ENCODE peak calls at places on chromosomes 1 and 21, in four cellular contexts. U, Q, X and H are unnamed samples.

GRCh38 chr1:53385276-53385932 is 57.5 kb upstream of the LRP8 start:
- DNase-seq in U (no peak), Q (no peak), X (no peak), H (no peak)

GRCh38 chr1:204350857-204351573 is 8.7 kb downstream of the PLEKHA6 start:
- DNase-seq in U (peak), Q (peak), X (peak), H (peak)

GRCh38 chr1:216812966-216813365 is 89.7 kb upstream of the ESRRG start:
- DNase-seq in U (no peak), Q (no peak), X (no peak), H (no peak)

GRCh38 chr1:203282720-203283542 is 22.4 kb upstream of the BTG2 start:
- DNase-seq in U (no peak), Q (peak), X (peak), H (no peak)

GRCh38 chr1:156627313-156627880 is 8.2 kb downstream of the HAPLN2 start:
- DNase-seq in U (no peak), Q (peak), X (peak), H (no peak)

GRCh38 chr1:16979475-16980327 is 719 bp downstream of the MFAP2 start:
- DNase-seq in U (peak), Q (peak), X (peak), H (no peak)

GRCh38 chr21:25421327-25422028 is 185.8 kb downstream of the MRPL39 start:
- DNase-seq in U (no peak), Q (peak), X (peak), H (no peak)

GRCh38 chr1:64470670-64471217 is 815 bp downstream of the CACHD1 start:
- DNase-seq in U (peak), Q (peak), X (peak), H (peak)

GRCh38 chr1:221845650-221846371 is 103.9 kb upstream of the DUSP10 start:
- DNase-seq in U (no peak), Q (peak), X (peak), H (no peak)

GRCh38 chr1:21924503-21925005 is 12.6 kb downstream of the HSPG2 start:
- DNase-seq in U (no peak), Q (peak), X (peak), H (no peak)

GRCh38 chr1:15417365-15417934 is 7.8 kb downstream of the EFHD2 start:
- DNase-seq in U (no peak), Q (peak), X (peak), H (no peak)

GRCh38 chr1:62621907-62622306 is 24.6 kb downstream of the ANGPTL3 start:
- DNase-seq in U (no peak), Q (peak), X (peak), H (no peak)

GRCh38 chr1:46174448-46175231 is at the start of gene TSPAN1:
- DNase-seq in U (no peak), Q (no peak), X (peak), H (no peak)

GRCh38 chr1:29632436-29633270 is 396.3 kb downstream of the PTPRU start:
- DNase-seq in U (no peak), Q (no peak), X (no peak), H (peak)

GRCh38 chr1:53518775-53519174 is 59.6 kb downstream of the DMRTB1 start:
- DNase-seq in U (no peak), Q (no peak), X (no peak), H (no peak)

GRCh38 chr1:199112365-199112764 is 473.5 kb downstream of the PTPRC start:
- DNase-seq in U (no peak), Q (no peak), X (no peak), H (no peak)

GRCh38 chr21:33374874-33375644 is 28.2 kb upstream of the IFNGR2 start:
- DNase-seq in U (no peak), Q (no peak), X (no peak), H (no peak)

GRCh38 chr1:108316545-108316944 is 72.7 kb upstream of the NBPF4 start:
- DNase-seq in U (no peak), Q (no peak), X (no peak), H (no peak)

GRCh38 chr21:29056005-29056404 is 17.4 kb downstream of the CCT8 start:
- DNase-seq in U (no peak), Q (no peak), X (no peak), H (no peak)

GRCh38 chr1:220783453-220783852 is 3.3 kb upstream of the MTARC1 start:
- DNase-seq in U (no peak), Q (no peak), X (no peak), H (no peak)

GRCh38 chr1:1895456-1896333 is 4.8 kb upstream of the GNB1 start:
- DNase-seq in U (no peak), Q (no peak), X (no peak), H (no peak)

GRCh38 chr1:155168456-155169210 is 4.5 kb downstream of the KRTCAP2 start:
- DNase-seq in U (no peak), Q (no peak), X (no peak), H (no peak)

GRCh38 chr21:26460621-26461020 is 112.5 kb downstream of the CYYR1 start:
- DNase-seq in U (no peak), Q (no peak), X (no peak), H (no peak)

GRCh38 chr1:61182049-61182448 is 99.7 kb downstream of the NFIA start:
- DNase-seq in U (no peak), Q (peak), X (peak), H (no peak)

GRCh38 chr1:158145173-158145719 is 35.4 kb upstream of the CD1D start:
- DNase-seq in U (peak), Q (peak), X (peak), H (no peak)

GRCh38 chr1:238606457-238606856 is 715.7 kb upstream of the ZP4 start:
- DNase-seq in U (no peak), Q (no peak), X (no peak), H (no peak)

GRCh38 chr1:25695991-25696330 is 79.4 kb downstream of the MAN1C1 start:
- DNase-seq in U (no peak), Q (peak), X (peak), H (no peak)

GRCh38 chr1:228085287-228085926 is 2.9 kb downstream of the ARF1 start:
- DNase-seq in U (no peak), Q (no peak), X (peak), H (no peak)

GRCh38 chr1:54260810-54261209 is 60.8 kb downstream of the MRPL37 start:
- DNase-seq in U (no peak), Q (no peak), X (no peak), H (no peak)

GRCh38 chr1:19596065-19596718 is 47.9 kb upstream of the NBL1 start:
- DNase-seq in U (no peak), Q (no peak), X (peak), H (no peak)

GRCh38 chr1:14181191-14181793 is 417.2 kb upstream of the KAZN start:
- DNase-seq in U (no peak), Q (no peak), X (no peak), H (no peak)

GRCh38 chr1:59046730-59047157 is 250.2 kb upstream of the FGGY start:
- DNase-seq in U (no peak), Q (no peak), X (no peak), H (no peak)

GRCh38 chr1:6438047-6438525 is 13.5 kb downstream of the ESPN start:
- DNase-seq in U (peak), Q (peak), X (peak), H (no peak)

GRCh38 chr1:3669421-3669821 is 17.1 kb downstream of the TP73 start:
- DNase-seq in U (peak), Q (no peak), X (no peak), H (no peak)

GRCh38 chr1:74502432-74502831 is 10.0 kb downstream of the LRRC53 start:
- DNase-seq in U (no peak), Q (no peak), X (peak), H (no peak)

GRCh38 chr1:154405762-154406571 is 824 bp downstream of the IL6R start:
- DNase-seq in U (peak), Q (peak), X (peak), H (no peak)

GRCh38 chr1:56189946-56190920 is 389.1 kb downstream of the PLPP3 start:
- DNase-seq in U (no peak), Q (no peak), X (no peak), H (no peak)
- TF ChIP-seq CTCF in U (no peak), Q (no peak), X (peak), H (peak)

GRCh38 chr21:37402251-37402867 is 35.8 kb downstream of the DYRK1A start:
- DNase-seq in U (no peak), Q (no peak), X (no peak), H (no peak)

GRCh38 chr21:37393786-37394185 is 27.2 kb downstream of the DYRK1A start:
- DNase-seq in U (no peak), Q (no peak), X (no peak), H (no peak)

GRCh38 chr21:37398697-37399096 is 32.1 kb downstream of the DYRK1A start:
- DNase-seq in U (no peak), Q (no peak), X (no peak), H (no peak)

GRCh38 chr21:37393030-37393429 is 26.5 kb downstream of the DYRK1A start:
- DNase-seq in U (no peak), Q (no peak), X (no peak), H (no peak)

DNA sequence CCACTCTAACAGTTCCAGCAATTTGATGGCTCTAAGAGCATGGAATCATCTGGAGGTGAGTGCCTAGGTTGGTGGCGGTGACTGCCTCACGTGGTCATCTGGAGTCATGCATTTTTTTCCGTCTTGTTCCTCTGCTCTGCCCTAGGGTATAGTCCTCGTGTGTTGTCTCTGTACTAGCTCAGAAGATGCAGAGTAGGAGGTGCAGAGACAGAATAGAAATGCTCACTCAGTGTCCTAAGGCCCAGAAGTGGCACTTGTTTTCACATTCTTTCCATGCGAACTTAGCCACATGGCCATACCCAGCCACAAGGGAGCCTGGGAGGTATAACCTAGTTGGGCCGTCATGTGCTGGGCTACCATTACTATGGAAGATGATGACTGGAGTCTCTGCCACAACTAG is 30.3 kb downstream of the DYRK1A start:
- DNase-seq in U (no peak), Q (no peak), X (no peak), H (no peak)
- TF ChIP-seq CTCF in U (no peak), Q (no peak), X (no peak), H (no peak)

GRCh38 chr1:229104654-229105053 is 166.3 kb upstream of the RAB4A start:
- DNase-seq in U (no peak), Q (no peak), X (no peak), H (no peak)

GRCh38 chr1:229101011-229101410 is 169.9 kb upstream of the RAB4A start:
- DNase-seq in U (no peak), Q (no peak), X (no peak), H (no peak)

GRCh38 chr1:229105109-229105508 is 165.8 kb upstream of the RAB4A start:
- DNase-seq in U (no peak), Q (no peak), X (no peak), H (no peak)

GRCh38 chr1:229101475-229101874 is 169.4 kb upstream of the RAB4A start:
- DNase-seq in U (no peak), Q (no peak), X (no peak), H (no peak)

GRCh38 chr1:229102741-229103480 is 168.0 kb upstream of the RAB4A start:
- DNase-seq in U (no peak), Q (no peak), X (no peak), H (no peak)
- TF ChIP-seq CTCF in U (no peak), Q (no peak), X (peak), H (peak)

DNA sequence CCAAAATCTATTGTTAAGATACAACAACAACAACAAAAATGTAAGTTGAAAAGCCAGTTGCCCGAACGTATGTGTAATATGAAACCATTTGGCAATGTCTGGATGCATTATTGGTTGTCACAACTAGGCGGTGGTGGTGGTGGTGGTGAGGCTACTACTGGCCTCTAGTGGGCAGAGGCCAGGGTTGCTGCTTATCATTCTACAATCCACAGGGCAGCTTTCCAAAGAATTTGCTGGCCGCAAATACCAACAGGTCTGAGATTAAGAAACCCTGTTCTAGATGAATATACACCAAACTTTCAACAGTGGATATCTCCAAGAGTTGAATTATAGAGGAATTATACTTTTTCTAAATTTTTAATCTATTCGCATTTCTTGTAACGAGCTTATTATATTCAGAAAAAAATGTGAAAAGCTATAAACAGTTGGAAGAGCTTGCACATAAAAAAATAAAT is 26.8 kb upstream of the ZNF697 start:
- DNase-seq in U (no peak), Q (peak), X (no peak), H (no peak)
- TF ChIP-seq CTCF in U (no peak), Q (peak), X (no peak), H (no peak)

GRCh38 chr21:41932191-41932575 is 21.6 kb downstream of the C2CD2 start:
- DNase-seq in U (peak), Q (no peak), X (peak), H (no peak)

GRCh38 chr21:41929248-41929647 is 24.6 kb downstream of the C2CD2 start:
- DNase-seq in U (no peak), Q (no peak), X (no peak), H (no peak)

GRCh38 chr21:41931041-41931451 is 22.8 kb downstream of the C2CD2 start:
- DNase-seq in U (no peak), Q (no peak), X (peak), H (no peak)

GRCh38 chr21:41933259-41934079 is 20.3 kb downstream of the C2CD2 start:
- DNase-seq in U (peak), Q (no peak), X (no peak), H (no peak)

DNA sequence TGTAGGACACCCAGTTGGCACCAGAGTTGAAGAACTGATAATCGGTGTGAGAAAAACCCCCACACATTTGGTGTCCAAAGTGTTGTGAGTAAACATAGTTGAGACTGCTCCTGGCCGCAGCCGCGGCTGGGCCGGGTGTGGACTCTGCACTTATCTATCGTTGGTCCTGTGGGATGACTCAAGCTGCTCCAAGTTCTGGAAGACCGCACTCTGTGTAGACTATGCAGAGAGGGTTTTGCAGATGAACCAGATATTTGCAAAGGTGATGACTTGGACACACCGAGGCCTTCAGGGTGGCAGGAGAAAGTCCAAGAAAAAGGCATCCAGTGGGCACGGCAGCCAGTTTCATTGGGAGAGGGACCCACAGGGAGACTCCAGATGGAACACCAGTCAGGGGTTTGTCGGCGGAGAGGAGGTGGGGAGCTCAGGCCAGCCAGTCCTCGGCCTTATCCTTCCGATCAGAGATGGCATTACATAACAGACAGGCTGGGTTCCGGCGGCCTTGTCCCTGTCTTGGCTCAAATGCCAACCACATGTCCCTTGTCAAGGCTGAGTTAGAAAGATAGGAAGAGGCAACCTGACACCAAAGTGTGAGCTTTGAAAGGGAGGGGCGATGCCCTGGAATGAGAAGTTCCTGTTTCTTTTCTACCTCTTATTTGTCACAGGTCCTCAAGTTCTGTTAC is 21.1 kb downstream of the C2CD2 start:
- DNase-seq in U (peak), Q (no peak), X (peak), H (no peak)
- TF ChIP-seq CTCF in U (no peak), Q (no peak), X (no peak), H (no peak)

DNA sequence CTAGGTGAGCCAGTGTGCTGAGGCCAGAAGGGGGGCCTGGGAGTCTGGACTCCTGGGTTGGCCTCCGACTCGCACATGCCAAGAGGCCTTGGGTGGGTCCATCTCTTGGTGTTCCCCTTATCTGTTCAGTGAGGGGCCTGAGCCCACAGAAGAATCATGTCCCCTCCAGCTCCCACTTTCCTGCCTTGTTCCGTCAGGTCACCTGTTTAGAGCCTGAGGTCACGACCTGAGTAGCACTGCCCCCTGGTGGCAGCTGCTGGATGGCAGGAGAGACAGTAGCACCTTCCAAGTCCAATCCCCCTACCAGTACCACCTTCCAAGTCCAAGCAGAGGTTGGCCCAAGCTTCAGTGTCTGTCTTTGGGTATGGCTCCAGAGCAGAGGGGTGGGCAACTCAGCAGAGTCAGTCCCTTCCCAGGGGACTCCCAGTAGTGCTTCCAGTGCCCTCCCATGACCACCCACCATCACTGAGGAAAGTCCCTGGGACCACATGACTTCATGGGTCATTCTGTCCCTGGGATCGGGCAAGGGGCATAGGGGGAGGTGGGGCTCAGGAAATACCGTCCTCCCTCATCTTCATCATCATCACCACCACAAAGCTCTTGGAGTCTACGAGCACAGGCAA is 241.7 kb downstream of the TRABD2B start:
- DNase-seq in U (no peak), Q (peak), X (no peak), H (no peak)
- TF ChIP-seq CTCF in U (no peak), Q (peak), X (peak), H (peak)

DNA sequence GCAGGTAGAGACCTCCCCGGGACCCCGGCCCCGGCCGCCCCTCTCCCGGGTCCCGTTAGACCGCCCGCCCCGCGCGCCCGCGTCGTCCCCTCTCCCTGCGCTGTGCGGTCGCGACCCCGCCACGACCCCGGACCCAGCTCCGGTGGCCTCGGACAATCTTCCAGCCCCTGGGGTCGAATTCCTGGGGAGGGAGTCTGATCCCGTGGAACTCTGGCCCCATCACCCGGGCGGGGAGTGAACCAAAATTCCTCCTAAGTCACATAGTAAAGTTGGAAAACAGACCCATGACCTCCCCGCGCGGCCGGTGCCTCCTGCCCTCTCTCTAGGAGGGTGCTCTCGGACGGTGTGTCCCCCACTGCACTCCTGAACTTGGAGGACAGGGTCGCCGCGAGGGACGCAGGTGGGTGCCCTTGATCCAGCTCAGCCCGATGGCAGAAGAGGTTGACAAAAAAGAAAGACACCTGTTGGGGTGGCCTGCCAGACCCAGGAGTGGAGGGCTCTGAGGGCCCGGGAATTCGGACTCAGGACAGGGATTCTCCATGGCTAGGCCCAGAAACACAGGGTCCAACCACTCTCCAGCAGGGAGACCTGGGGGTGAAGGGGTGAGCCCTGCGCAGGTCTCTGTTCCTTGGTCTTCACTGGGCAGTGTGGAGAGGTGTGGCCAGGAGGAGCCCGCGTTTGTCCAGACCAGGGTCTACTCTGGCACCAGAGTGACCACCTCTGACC is 451 bp downstream of the ADAMTSL4 start:
- DNase-seq in U (peak), Q (peak), X (peak), H (no peak)
- TF ChIP-seq CTCF in U (no peak), Q (no peak), X (no peak), H (no peak)

GRCh38 chr1:86645866-86646647 is 58.3 kb upstream of the SH3GLB1 start:
- DNase-seq in U (no peak), Q (no peak), X (no peak), H (no peak)
- TF ChIP-seq CTCF in U (no peak), Q (no peak), X (no peak), H (no peak)